ENCODE peak calls at places on chromosome 5, in five cellular contexts. H, L, K, R and E are unnamed samples.

GRCh38 chr5:28808967-28809810 is 1770.8 kb upstream of the CDH9 start:
- DNase-seq in K (peak; percentile 31), R (no peak), L (no peak), H (no peak), E (no peak)

GRCh38 chr5:52838306-52839015 is 50.7 kb downstream of the ITGA1 start:
- DNase-seq in K (no peak), L (no peak), R (peak; percentile 76), H (peak; percentile 66), E (no peak)

GRCh38 chr5:93430139-93430538 is 150.9 kb downstream of the NR2F1-AS1 start:
- DNase-seq in R (no peak), H (no peak), L (no peak), K (no peak), E (no peak)

GRCh38 chr5:138963763-138964371 is 88.7 kb upstream of the LRRTM2 start:
- DNase-seq in R (no peak), K (no peak), L (no peak), H (no peak), E (no peak)

GRCh38 chr5:67009028-67009427 is 187.6 kb downstream of the CD180 start:
- DNase-seq in L (no peak), H (no peak), K (no peak), R (no peak), E (no peak)

GRCh38 chr5:113331201-113331551 is 103.6 kb downstream of the TSSK1B start:
- DNase-seq in H (no peak), R (peak; percentile 68), K (no peak), L (no peak), E (peak; percentile 49)

GRCh38 chr5:78235289-78235688 is 59.2 kb downstream of the AP3B1 start:
- DNase-seq in R (peak; percentile 56), K (no peak), L (no peak), H (no peak), E (no peak)

GRCh38 chr5:66933066-66933465 is 263.5 kb downstream of the CD180 start:
- DNase-seq in R (peak; percentile 86), K (no peak), L (no peak), H (no peak), E (no peak)

GRCh38 chr5:132497488-132497997 is 7.0 kb upstream of the IRF1 start:
- DNase-seq in L (no peak), H (peak; percentile 93), R (peak; percentile 95), K (peak; percentile 81), E (peak; percentile 83)

DNA sequence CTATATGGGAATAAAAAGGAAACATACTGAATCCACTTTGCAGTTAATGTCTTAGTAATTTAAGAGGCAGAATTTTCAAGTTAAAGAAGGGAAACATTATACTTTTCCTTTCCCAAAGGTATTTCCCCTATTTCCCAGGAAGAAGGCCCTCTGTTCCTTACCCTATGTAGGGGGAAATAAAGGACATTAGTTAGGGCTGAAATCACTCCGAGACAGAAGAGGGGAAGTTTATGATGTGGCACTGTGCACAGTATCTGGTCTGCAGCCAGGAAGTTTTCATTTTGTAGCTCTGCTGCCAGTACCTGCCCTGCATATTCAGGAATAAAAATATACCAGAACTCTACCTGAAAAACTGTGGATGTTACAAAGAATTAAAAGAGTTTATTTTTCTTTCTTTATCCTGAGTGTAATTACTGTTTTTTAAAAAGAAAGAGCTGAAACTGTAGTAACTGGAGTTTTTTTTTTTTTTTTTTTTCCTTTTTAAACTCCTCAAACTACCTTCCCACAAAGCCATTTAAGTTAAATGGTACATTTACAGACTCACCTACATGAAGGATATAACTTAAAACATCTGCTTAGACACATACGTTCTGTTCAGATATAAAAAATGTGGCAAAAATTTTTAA is 7.3 kb downstream of the MEF2C start:
- DNase-seq in R (no peak), H (no peak), K (no peak), L (no peak), E (no peak)
- H3K4me3 ChIP-seq in R (no peak overlapping the region), H (peak overlapping the region; percentile 40), K (no peak overlapping the region), L (peak overlapping the region; percentile 79), E (no peak overlapping the region)

DNA sequence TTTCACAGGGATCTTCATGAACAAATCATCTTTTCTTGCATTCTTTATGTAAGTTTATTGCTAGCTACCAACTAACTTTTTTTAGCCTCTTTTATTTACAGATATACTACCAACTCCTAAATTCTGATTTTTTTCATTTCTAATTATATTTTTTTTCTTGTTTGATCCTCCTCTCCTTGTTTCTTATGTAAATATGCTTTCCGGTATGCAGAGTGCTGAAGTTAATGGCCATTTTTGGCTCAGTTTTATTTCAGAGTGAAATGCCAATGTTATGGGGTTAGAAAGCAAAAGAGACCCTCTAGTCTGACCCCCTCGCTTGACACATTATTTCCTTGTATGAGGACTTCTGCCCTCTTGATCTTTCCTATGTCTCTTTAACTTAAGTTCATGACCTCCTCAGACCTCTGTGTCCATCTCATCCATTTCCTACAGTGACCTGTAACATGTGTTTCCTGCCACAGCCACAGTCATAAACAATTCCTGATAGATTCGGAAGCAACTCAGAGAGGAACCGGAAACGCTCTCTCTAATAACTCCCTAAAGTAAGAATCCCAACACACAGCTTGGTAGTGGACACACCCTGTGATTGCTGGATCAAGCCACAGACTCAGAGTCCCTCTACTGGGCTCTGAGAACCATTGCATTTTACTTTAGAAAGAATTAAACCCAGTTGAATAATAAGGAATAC is 42.9 kb upstream of the AFAP1L1 start:
- DNase-seq in L (no peak), H (no peak), K (peak; percentile 71), R (peak; percentile 92), E (peak; percentile 32)
- H3K27ac ChIP-seq in L (no peak overlapping the region), H (no peak overlapping the region), K (no peak overlapping the region), R (peak overlapping the region; percentile 31), E (no peak overlapping the region)

GRCh38 chr5:7436521-7436920 is 40.6 kb downstream of the ADCY2 start:
- DNase-seq in H (no peak), L (no peak), K (no peak), R (no peak), E (no peak)

GRCh38 chr5:7435503-7435902 is 39.6 kb downstream of the ADCY2 start:
- DNase-seq in L (no peak), H (no peak), R (no peak), K (no peak), E (no peak)

GRCh38 chr5:7437836-7438235 is 41.9 kb downstream of the ADCY2 start:
- DNase-seq in K (no peak), H (no peak), L (no peak), R (no peak), E (no peak)

GRCh38 chr5:7434937-7435336 is 39.0 kb downstream of the ADCY2 start:
- DNase-seq in R (no peak), L (no peak), K (no peak), H (no peak), E (no peak)
- H3K27me3 ChIP-seq in R (no peaks in the 10 kb centered on the region), L (no peaks in the 10 kb centered on the region), K (no peaks in the 10 kb centered on the region), H (no peaks in the 10 kb centered on the region), E (no peaks in the 10 kb centered on the region)

DNA sequence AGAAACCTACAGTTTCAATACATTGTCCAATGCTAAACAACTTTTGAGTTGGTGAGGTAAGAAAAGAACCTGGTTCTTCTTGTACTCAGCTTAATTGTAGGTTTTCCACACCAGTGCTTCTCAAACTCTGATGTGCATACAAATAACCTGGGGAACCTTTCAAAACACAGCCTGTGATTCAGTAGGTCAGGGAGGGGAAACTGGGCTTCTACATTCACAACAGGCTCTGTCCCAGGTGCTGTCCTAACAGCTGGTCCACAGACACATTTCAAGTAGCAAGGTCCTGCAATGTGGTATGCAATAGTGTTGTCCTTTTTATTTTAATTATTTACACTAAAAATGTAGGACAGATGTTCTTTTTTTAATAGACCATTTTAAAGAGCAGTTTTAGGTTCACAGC is 47.4 kb upstream of the SNCAIP start:
- DNase-seq in H (no peak), L (no peak), R (peak; percentile 8), K (no peak), E (no peak)
- H3K4me3 ChIP-seq in H (no peak overlapping the region), L (no peak overlapping the region), R (no peak overlapping the region), K (no peak overlapping the region), E (no peak overlapping the region)

DNA sequence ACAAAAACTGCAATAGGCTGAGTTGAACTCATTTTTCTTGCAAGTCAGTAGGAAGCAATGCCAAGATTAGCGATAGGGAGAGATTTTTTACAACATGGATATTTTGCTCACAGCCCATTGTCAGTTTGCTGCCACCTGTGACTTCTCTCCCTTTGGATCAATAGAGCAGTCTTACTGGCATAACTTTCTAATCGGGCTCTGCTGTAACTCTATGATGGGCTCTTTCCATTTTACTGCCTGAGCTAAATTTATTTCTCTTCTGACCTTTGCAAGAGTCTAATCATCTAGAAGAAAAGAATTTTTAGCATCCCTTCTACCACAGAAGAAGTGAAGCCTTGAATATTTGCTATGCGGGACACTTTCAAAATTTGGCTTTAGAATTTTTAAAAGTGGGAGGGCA is 53.6 kb upstream of the SGCD start:
- DNase-seq in R (no peak), L (no peak), H (no peak), K (no peak), E (no peak)
- H3K27ac ChIP-seq in R (no peak overlapping the region), L (no peak overlapping the region), H (no peak overlapping the region), K (no peak overlapping the region), E (no peak overlapping the region)

GRCh38 chr5:73434921-73435320 is 13.7 kb downstream of the FOXD1 start:
- DNase-seq in H (no peak), R (no peak), K (no peak), L (no peak), E (no peak)
- H3K27me3 ChIP-seq in H (peaks cover 88% of the 10 kb centered on the region), R (no peaks in the 10 kb centered on the region), K (peaks cover 74% of the 10 kb centered on the region), L (no peaks in the 10 kb centered on the region), E (no peaks in the 10 kb centered on the region)

GRCh38 chr5:14469485-14470377 is 111.9 kb upstream of the OTULINL start:
- DNase-seq in R (no peak), K (no peak), L (no peak), H (no peak), E (no peak)
- H3K4me3 ChIP-seq in R (no peak overlapping the region), K (no peak overlapping the region), L (no peak overlapping the region), H (no peak overlapping the region), E (no peak overlapping the region)